ENCODE peak calls at places on chromosomes 4 and X, in four cellular contexts. E, J, F and O are unnamed samples.

GRCh38 chr4:47855350-47855749 is 17.5 kb upstream of the CORIN start:
- DNase-seq in J (no peak), F (no peak), E (no peak), O (peak)

GRCh38 chr4:177005801-177006230 is 213.1 kb upstream of the VEGFC start:
- DNase-seq in F (no peak), E (peak), J (no peak), O (peak)

GRCh38 chr4:77618383-77619241 is 13.0 kb downstream of the CXCL13 start:
- DNase-seq in J (peak), F (no peak), E (peak), O (peak)

GRCh38 chr4:55973650-55974049 is 24.9 kb downstream of the CEP135 start:
- DNase-seq in F (no peak), E (no peak), J (no peak), O (no peak)

GRCh38 chrX:139179592-139179991 is 350.9 kb upstream of the F9 start:
- DNase-seq in J (no peak), E (no peak), F (no peak), O (no peak)

GRCh38 chr4:121709766-121710405 is 13.1 kb upstream of the ANXA5 start:
- DNase-seq in E (no peak), J (no peak), F (no peak), O (no peak)

GRCh38 chrX:43958529-43958928 is 14.7 kb downstream of the NDP start:
- DNase-seq in J (peak), F (no peak), E (peak), O (peak)

GRCh38 chr4:10347815-10348214 is 109.4 kb downstream of the ZNF518B start:
- DNase-seq in J (no peak), E (no peak), F (no peak), O (no peak)

GRCh38 chrX:112664928-112665327 is 14.8 kb downstream of the LHFPL1 start:
- DNase-seq in F (no peak), J (no peak), E (no peak), O (no peak)

GRCh38 chrX:103586314-103586646 is 965 bp downstream of the TCEAL4 start:
- DNase-seq in F (no peak), E (peak), J (no peak), O (no peak)

GRCh38 chr4:187304131-187304530 is 580.5 kb upstream of the FAT1 start:
- DNase-seq in E (no peak), J (no peak), F (no peak), O (no peak)

GRCh38 chr4:158015241-158015640 is 157.6 kb downstream of the GASK1B start:
- DNase-seq in F (no peak), J (no peak), E (peak), O (no peak)

GRCh38 chrX:133085785-133086184 is 11.1 kb downstream of the USP26 start:
- DNase-seq in J (no peak), F (no peak), E (no peak), O (no peak)

GRCh38 chrX:25070038-25070437 is 54.3 kb upstream of the ARX start:
- DNase-seq in J (no peak), F (no peak), E (no peak), O (no peak)

GRCh38 chr4:109809657-109810056 is 5.9 kb upstream of the GAR1 start:
- DNase-seq in F (no peak), E (no peak), J (no peak), O (no peak)

GRCh38 chr4:47465008-47465407 is 1.5 kb upstream of the COMMD8 start:
- DNase-seq in J (peak), F (no peak), E (no peak), O (no peak)

GRCh38 chr4:64022560-64022959 is 386.7 kb downstream of the TECRL start:
- DNase-seq in E (no peak), F (no peak), J (no peak), O (no peak)

GRCh38 chrX:46737462-46737861 is 21.5 kb downstream of the SLC9A7 start:
- DNase-seq in E (peak), J (no peak), F (no peak), O (no peak)

GRCh38 chr4:2941138-2942036 is 21.8 kb downstream of the NOP14 start:
- DNase-seq in J (no peak), E (no peak), F (no peak), O (no peak)

GRCh38 chr4:15853345-15853744 is 75.2 kb downstream of the CD38 start:
- DNase-seq in E (no peak), J (no peak), F (no peak), O (no peak)

GRCh38 chrX:150934453-150934852 is 36.0 kb upstream of the CD99L2 start:
- DNase-seq in E (peak), J (no peak), F (no peak), O (peak)

GRCh38 chrX:22652596-22652995 is 347.2 kb upstream of the DDX53 start:
- DNase-seq in E (peak), F (no peak), J (no peak), O (no peak)

GRCh38 chr4:127782025-127782274 is 172 bp upstream of the HSPA4L start:
- DNase-seq in J (no peak), E (peak), F (peak), O (peak)

GRCh38 chr4:55036405-55036804 is 89.0 kb downstream of the KDR start:
- DNase-seq in J (no peak), F (no peak), E (no peak), O (no peak)

GRCh38 chrX:37896491-37896890 is 49.1 kb upstream of the DYNLT3 start:
- DNase-seq in F (no peak), J (no peak), E (no peak), O (no peak)

GRCh38 chr4:3800351-3800750 is 34.2 kb downstream of the ADRA2C start:
- DNase-seq in J (no peak), F (no peak), E (no peak), O (no peak)

GRCh38 chr4:149140841-149141240 is 674.8 kb downstream of the IQCM start:
- DNase-seq in J (no peak), E (no peak), F (no peak), O (no peak)